ENCODE peak calls at places on chromosomes 3 and 15, in five cellular contexts. X, C, S, B and P are unnamed samples.

GRCh38 chr3:55341502-55342031 is 145.5 kb downstream of the WNT5A start:
- DNase-seq in X (no peak), C (peak; percentile 36), S (no peak), B (no peak), P (no peak)

GRCh38 chr15:44319385-44319784 is 30.9 kb downstream of the GOLM2 start:
- DNase-seq in X (no peak), C (no peak), S (no peak), B (no peak), P (no peak)

GRCh38 chr3:182618981-182619591 is 174.2 kb upstream of the ATP11B start:
- DNase-seq in X (no peak), C (peak; percentile 1), S (no peak), B (no peak), P (no peak)

GRCh38 chr15:34001536-34001935 is 33.2 kb downstream of the CHRM5 start:
- DNase-seq in X (no peak), C (no peak), S (no peak), B (no peak), P (no peak)

GRCh38 chr15:57323806-57324589 is 52.3 kb upstream of the CGNL1 start:
- DNase-seq in X (no peak), C (peak; percentile 60), S (no peak), B (peak; percentile 88), P (no peak)

GRCh38 chr15:63401078-63401477 is 19.4 kb upstream of the CA12 start:
- DNase-seq in X (no peak), C (no peak), S (no peak), B (no peak), P (no peak)

GRCh38 chr15:85142324-85142723 is 160.7 kb downstream of the PDE8A start:
- DNase-seq in X (no peak), C (peak; percentile 75), S (no peak), B (no peak), P (no peak)

GRCh38 chr3:165903885-165904284 is 66.7 kb upstream of the BCHE start:
- DNase-seq in X (no peak), C (no peak), S (no peak), B (no peak), P (no peak)

GRCh38 chr3:64417816-64418215 is 192.6 kb upstream of the PRICKLE2 start:
- DNase-seq in X (no peak), C (peak; percentile 52), S (no peak), B (no peak), P (no peak)

GRCh38 chr3:63351159-63352007 is 73.3 kb downstream of the SYNPR start:
- DNase-seq in X (no peak), C (peak; percentile 64), S (no peak), B (peak; percentile 35), P (no peak)

GRCh38 chr3:118760611-118761606 is 273.7 kb downstream of the IGSF11 start:
- DNase-seq in X (no peak), C (peak; percentile 1), S (no peak), B (no peak), P (no peak)

GRCh38 chr3:178277605-178278004 is 258.6 kb upstream of the KCNMB2 start:
- DNase-seq in X (no peak), C (no peak), S (no peak), B (no peak), P (no peak)

GRCh38 chr15:25188051-25188450 is 233.3 kb downstream of the SNRPN start:
- DNase-seq in X (peak; percentile 16), C (no peak), S (no peak), B (no peak), P (no peak)

GRCh38 chr15:98953000-98953776 is 54.4 kb downstream of the PGPEP1L start:
- DNase-seq in X (no peak), C (peak; percentile 13), S (no peak), B (no peak), P (no peak)

GRCh38 chr15:31525988-31526665 is 199.5 kb downstream of the KLF13 start:
- DNase-seq in X (no peak), C (no peak), S (no peak), B (no peak), P (no peak)

GRCh38 chr3:37024092-37024491 is 30.8 kb downstream of the MLH1 start:
- DNase-seq in X (no peak), C (peak; percentile 30), S (no peak), B (no peak), P (no peak)

GRCh38 chr3:67489816-67490215 is 164.6 kb downstream of the SUCLG2 start:
- DNase-seq in X (no peak), C (peak; percentile 48), S (no peak), B (no peak), P (no peak)

GRCh38 chr3:172824229-172824628 is 73.7 kb downstream of the ECT2 start:
- DNase-seq in X (no peak), C (no peak), S (no peak), B (no peak), P (no peak)

GRCh38 chr3:87855626-87856025 is 203.2 kb downstream of the CGGBP1 start:
- DNase-seq in X (no peak), C (no peak), S (no peak), B (no peak), P (no peak)

GRCh38 chr15:33910741-33911140 is 57.6 kb upstream of the CHRM5 start:
- DNase-seq in X (no peak), C (peak; percentile 69), S (no peak), B (no peak), P (no peak)

GRCh38 chr3:50658416-50658815 is 16.3 kb upstream of the DOCK3 start:
- DNase-seq in X (no peak), C (no peak), S (peak; percentile 14), B (no peak), P (no peak)

GRCh38 chr3:12484983-12485327 is 675 bp downstream of the TSEN2 start:
- DNase-seq in X (no peak), C (no peak), S (no peak), B (no peak), P (no peak)

GRCh38 chr3:107222927-107223326 is 154.3 kb upstream of the CCDC54 start:
- DNase-seq in X (no peak), C (peak; percentile 88), S (no peak), B (no peak), P (no peak)

GRCh38 chr3:172256101-172256687 is 192.1 kb downstream of the GHSR start:
- DNase-seq in X (no peak), C (peak; percentile 54), S (no peak), B (no peak), P (no peak)

GRCh38 chr3:38346584-38347410 is at the start of gene XYLB:
- DNase-seq in X (peak; percentile 91), C (peak; percentile 72), S (peak; percentile 74), B (peak; percentile 92), P (peak; percentile 64)

GRCh38 chr3:38345879-38346583 is 554 bp upstream of the XYLB start:
- DNase-seq in X (peak; percentile 60), C (no peak), S (no peak), B (no peak), P (no peak)

GRCh38 chr3:38349684-38350359 is 3.2 kb downstream of the XYLB start:
- DNase-seq in X (no peak), C (peak; percentile 37), S (no peak), B (no peak), P (no peak)

GRCh38 chr3:38348903-38349302 is 2.3 kb downstream of the XYLB start:
- DNase-seq in X (no peak), C (peak; percentile 57), S (no peak), B (no peak), P (no peak)

DNA sequence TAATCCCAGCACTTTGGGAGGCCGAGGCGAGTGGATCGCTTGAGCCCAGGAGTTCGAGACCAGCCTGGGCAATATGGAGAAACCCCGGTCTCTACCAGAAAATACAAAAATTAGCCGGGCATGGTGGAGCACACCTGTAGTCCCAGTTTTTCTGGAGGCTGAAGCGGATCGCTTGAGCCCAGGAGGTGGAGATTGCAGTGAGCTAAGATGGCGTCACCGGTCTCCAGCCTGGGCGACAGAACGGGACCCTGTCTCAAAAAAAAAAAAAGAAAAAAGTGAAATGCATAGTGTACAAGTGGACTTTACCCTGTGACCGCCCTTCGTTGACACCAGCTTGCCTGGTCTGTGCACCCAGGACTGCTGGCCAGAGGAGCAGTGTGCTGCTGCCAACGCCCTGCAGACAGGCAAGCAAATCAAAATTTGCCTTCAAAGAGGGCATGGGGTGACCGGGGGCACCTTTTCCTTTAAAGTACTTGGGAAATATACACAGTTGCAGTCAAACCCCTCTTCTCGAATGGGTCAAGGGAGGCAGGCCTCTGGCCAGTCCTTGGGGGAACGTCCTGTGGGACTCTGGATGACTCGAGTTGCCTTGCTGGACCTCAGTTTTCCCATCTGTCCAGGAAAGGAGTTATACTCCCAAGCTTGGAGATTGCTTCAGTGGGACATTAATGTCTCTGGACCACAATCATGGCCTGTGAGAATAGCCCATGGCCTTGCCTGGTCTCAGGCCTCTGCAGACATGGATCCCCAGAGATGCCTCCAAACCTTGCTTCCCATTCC is 1.0 kb downstream of the XYLB start:
- DNase-seq in X (no peak), C (no peak), S (no peak), B (peak; percentile 45), P (no peak)
- H3K27ac ChIP-seq in X (no peak overlapping the region), C (no peak overlapping the region), S (no peak overlapping the region), B (peak overlapping the region; percentile 69), P (no peak overlapping the region)

DNA sequence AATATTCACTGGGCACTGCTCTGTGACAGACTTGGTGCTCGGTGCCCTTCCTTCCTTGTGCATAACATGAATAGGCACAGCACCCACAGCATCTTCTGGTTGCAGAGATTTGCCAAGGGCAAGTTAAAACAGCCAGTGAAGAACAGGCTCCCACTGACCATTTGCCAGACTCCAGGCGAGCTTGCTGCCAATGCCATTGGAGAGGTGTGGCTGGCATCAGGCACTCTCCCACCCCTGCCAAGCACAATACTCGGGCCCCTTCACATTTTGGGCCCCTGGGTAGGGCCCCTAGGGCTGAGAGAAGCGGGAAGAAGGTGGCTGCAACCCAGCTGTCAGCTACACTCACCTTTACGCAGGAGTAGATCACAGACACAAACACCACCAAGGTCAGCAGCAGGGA is 112.1 kb downstream of the SEC22A start:
- DNase-seq in X (peak; percentile 43), C (no peak), S (no peak), B (no peak), P (no peak)
- H3K27ac ChIP-seq in X (no peak overlapping the region), C (no peak overlapping the region), S (no peak overlapping the region), B (no peak overlapping the region), P (peak overlapping the region; percentile 44)

GRCh38 chr3:11159421-11159904 is 5.2 kb downstream of the HRH1 start:
- DNase-seq in X (peak; percentile 69), C (peak; percentile 98), S (no peak), B (peak; percentile 40), P (no peak)
- H3K27ac ChIP-seq in X (peak overlapping the region; percentile 6), C (peak overlapping the region; percentile 91), S (no peak overlapping the region), B (peak overlapping the region; percentile 7), P (no peak overlapping the region)

GRCh38 chr15:70597056-70597603 is 166.2 kb downstream of the UACA start:
- DNase-seq in X (no peak), C (no peak), S (no peak), B (no peak), P (no peak)
- H3K27ac ChIP-seq in X (no peak overlapping the region), C (no peak overlapping the region), S (no peak overlapping the region), B (no peak overlapping the region), P (no peak overlapping the region)